ENCODE peak calls at places on chromosomes 6 and 20, in four cellular contexts. B is HL-60, P is AG04450, S is thoracic aorta. T is an unnamed sample.
A peak's percentile ranks its signal among the peaks of the same experiment; 100 is the strongest.

GRCh38 chr20:37393196-37393862 is 47.4 kb downstream of the SRC start:
- DNase-seq in B (no peak), P (no peak), S (no peak), T (no peak)

GRCh38 chr6:161740486-161740885 is 466.6 kb upstream of the AGPAT4 start:
- DNase-seq in B (no peak), P (no peak), S (no peak), T (no peak)

GRCh38 chr6:38852215-38852614 is 137.1 kb downstream of the DNAH8 start:
- DNase-seq in B (no peak), P (no peak), S (no peak), T (no peak)

GRCh38 chr6:36596359-36596758 is 2.2 kb downstream of the SRSF3 start:
- DNase-seq in B (no peak), P (no peak), S (no peak), T (no peak)

GRCh38 chr6:150269857-150270223 is 99.0 kb upstream of the IYD start:
- DNase-seq in B (no peak), P (no peak), S (no peak), T (peak; percentile 98)

GRCh38 chr6:42618686-42619085 is 54.9 kb downstream of the UBR2 start:
- DNase-seq in B (no peak), P (peak; percentile 16), S (no peak), T (peak; percentile 32)

GRCh38 chr6:34771727-34772126 is 14.4 kb downstream of the SNRPC start:
- DNase-seq in B (no peak), P (peak; percentile 44), S (no peak), T (no peak)

GRCh38 chr20:44173116-44173515 is 13.9 kb downstream of the JPH2 start:
- DNase-seq in B (no peak), P (no peak), S (no peak), T (no peak)

GRCh38 chr20:7196481-7196880 is 429.0 kb downstream of the BMP2 start:
- DNase-seq in B (no peak), P (no peak), S (no peak), T (no peak)

GRCh38 chr20:35837577-35838195 is 65.9 kb downstream of the PHF20 start:
- DNase-seq in B (no peak), P (no peak), S (no peak), T (no peak)

GRCh38 chr6:111894272-111894671 is 21.0 kb upstream of the FYN start:
- DNase-seq in B (no peak), P (no peak), S (no peak), T (no peak)

GRCh38 chr20:47360207-47360488 is 3.6 kb upstream of the ZMYND8 start:
- DNase-seq in B (peak; percentile 62), P (no peak), S (peak; percentile 40), T (peak; percentile 77)

GRCh38 chr20:6705106-6705766 is 62.2 kb upstream of the BMP2 start:
- DNase-seq in B (no peak), P (no peak), S (no peak), T (no peak)

GRCh38 chr6:16511048-16511660 is 250.1 kb downstream of the ATXN1 start:
- DNase-seq in B (no peak), P (no peak), S (no peak), T (peak; percentile 36)

GRCh38 chr6:121635355-121635754 is 199.9 kb downstream of the GJA1 start:
- DNase-seq in B (no peak), P (no peak), S (no peak), T (no peak)

GRCh38 chr6:11426571-11426970 is 111.0 kb upstream of the TMEM170B start:
- DNase-seq in B (no peak), P (no peak), S (no peak), T (no peak)

GRCh38 chr6:143405381-143406154 is 44.9 kb downstream of the ADAT2 start:
- DNase-seq in B (no peak), P (no peak), S (no peak), T (peak; percentile 52)

GRCh38 chr6:156687875-156688549 is 89.2 kb upstream of the ARID1B start:
- DNase-seq in B (no peak), P (no peak), S (no peak), T (no peak)

GRCh38 chr20:63223826-63224207 is 7.9 kb upstream of the YTHDF1 start:
- DNase-seq in B (no peak), P (no peak), S (no peak), T (no peak)

GRCh38 chr20:63225082-63225454 is 9.1 kb upstream of the YTHDF1 start:
- DNase-seq in B (no peak), P (no peak), S (no peak), T (no peak)

GRCh38 chr20:63226020-63226943 is 9.4 kb upstream of the BIRC7 start:
- DNase-seq in B (no peak), P (no peak), S (no peak), T (no peak)

GRCh38 chr20:63223121-63223825 is 7.3 kb upstream of the YTHDF1 start:
- DNase-seq in B (peak; percentile 22), P (no peak), S (no peak), T (peak; percentile 48)

DNA sequence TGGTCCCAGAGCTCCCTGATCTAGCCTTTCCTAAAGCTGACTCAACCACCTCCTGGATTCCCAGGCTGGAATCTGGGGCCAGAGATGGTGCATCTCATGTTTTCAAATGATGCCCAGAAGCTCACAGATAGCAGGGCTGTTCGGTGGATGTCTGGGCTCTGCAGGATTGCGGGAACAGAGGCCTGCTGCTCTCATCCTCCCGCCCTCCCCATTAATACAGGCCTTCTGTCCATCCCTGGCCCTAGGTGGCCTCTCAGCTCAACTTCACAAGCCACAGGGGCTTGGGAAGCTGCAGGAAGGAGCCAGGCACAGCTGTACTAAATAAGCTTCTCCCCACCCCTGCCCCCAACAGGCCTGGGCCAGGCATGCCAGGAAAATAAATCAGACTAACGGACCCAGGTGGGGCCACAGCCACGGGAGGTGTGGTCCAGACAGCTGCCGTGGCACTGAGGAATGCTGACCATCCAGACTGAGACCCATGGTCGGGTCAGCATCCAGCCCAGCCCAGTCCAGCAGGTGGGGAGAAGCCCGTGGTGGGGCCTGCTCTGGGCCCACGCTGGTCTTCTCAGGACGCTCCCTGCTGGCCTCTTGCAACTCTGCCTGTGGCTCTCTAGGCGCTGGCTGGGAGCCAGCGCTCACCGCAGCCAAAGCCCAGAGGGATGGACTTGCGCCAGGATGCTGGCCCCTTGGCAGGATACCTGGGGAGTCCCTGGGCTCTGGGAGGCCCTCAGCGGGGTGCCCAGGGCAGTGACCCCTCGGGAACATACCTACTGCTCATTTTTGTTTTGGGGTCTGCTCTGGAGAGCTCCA is 8.5 kb upstream of the YTHDF1 start:
- DNase-seq in B (no peak), P (no peak), S (no peak), T (peak; percentile 63)
- TF ChIP-seq CTCF in B (no peak), P (peak; percentile 48), S (no peak), T (peak; percentile 59)

GRCh38 chr6:151357758-151358436 is 33.5 kb downstream of the ZBTB2 start:
- DNase-seq in B (no peak), P (no peak), S (no peak), T (no peak)
- H3K27ac ChIP-seq in B (no peak overlapping the region), P (no peak overlapping the region), S (no peak overlapping the region), T (no peak overlapping the region)

DNA sequence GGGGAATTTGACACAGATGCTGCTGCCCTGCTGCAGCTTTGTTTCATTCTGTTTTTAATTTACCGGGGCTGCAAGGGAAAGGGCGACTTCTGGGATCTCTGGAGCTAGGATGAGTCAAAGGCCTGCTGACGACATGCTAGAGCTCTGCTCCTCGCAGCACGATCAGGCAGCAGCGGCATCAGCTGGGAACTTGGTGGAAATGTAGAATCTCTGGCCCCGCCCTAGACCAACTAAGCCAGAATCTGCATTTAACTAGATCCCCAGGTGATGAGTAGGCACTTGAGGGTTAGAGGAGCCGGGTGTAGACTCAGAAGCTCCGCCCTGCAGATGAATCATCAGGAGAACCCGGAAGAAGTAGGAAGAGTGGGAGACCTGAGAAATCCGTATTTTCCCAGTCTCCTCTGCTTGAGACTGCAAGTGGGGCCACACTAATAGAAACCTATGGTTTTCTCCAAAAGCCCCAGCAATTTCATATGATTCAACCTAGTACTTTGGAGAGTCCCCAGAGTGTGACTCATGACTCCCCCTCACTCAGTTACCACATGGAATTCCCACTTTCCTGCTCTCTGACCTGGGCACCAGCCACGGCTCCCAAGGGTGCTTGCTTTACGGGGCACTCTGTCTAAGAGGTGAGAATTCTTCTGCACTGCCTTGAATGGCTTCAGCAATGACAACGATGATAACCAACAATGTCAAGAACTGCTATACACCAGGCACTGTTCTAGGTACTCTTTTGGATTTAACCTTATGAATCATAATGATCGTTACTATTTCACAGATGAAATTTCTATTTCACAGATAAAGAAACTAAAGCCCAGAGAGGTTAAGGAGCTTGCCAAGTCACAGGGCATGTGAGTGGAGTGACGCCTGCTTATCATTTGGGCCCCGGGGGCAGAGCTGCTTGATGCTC is 18.1 kb downstream of the TUBB2B start:
- DNase-seq in B (no peak), P (peak; percentile 68), S (no peak), T (peak; percentile 95)
- TF ChIP-seq CTCF in B (no peak), P (no peak), S (no peak), T (peak; percentile 22)

DNA sequence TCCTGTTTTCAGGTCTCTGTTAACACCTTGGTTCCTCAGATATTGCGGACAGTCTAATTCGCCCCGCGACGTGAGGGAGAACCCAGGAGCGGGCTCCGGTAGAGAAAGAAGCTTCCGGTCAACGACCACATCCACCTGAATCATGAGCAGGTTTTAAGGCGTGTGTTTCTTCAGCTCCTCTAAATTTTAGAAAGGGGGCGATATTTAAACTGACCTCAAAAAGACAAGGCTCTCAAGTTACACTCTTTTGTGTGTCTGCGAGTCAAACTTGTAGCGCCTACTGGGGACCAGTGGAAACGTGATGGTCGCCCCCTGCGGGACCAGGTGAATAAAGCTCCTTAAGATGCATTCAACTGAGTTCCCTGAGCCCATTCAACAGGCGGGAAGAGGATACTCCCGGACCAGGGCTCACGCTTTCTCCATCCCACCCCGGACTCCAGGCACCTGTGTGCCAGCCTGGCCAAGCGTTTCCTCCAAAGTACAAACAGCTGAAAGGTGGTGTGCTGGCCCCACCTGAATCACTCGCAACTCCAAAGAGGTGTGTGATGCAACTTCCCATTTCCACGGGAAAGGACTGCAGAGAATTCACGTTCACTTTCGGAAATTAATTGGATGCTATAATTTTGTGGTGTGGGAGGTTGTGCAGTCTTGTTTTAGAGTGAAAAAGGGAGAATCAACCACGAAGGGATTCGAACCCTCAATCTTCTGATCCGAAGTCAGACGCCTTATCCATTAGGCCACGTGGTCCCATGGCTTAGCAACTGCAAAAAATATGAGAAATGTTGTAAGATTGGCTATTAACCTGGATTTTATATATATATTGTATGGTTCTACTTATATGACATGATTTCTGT is 17.0 kb downstream of the GPX5 start:
- DNase-seq in B (peak; percentile 69), P (peak; percentile 51), S (no peak), T (peak; percentile 80)
- H3K27ac ChIP-seq in B (no peak overlapping the region), P (no peak overlapping the region), S (no peak overlapping the region), T (no peak overlapping the region)

GRCh38 chr20:52056203-52057062 is 135.1 kb downstream of the ZFP64 start:
- DNase-seq in B (no peak), P (peak; percentile 74), S (no peak), T (peak; percentile 94)

GRCh38 chr20:52062452-52063209 is 128.9 kb downstream of the ZFP64 start:
- DNase-seq in B (no peak), P (no peak), S (no peak), T (no peak)

GRCh38 chr20:52064936-52065335 is 126.6 kb downstream of the ZFP64 start:
- DNase-seq in B (no peak), P (no peak), S (no peak), T (no peak)

GRCh38 chr20:52060794-52061714 is 130.5 kb downstream of the ZFP64 start:
- DNase-seq in B (no peak), P (no peak), S (no peak), T (peak; percentile 33)
- TF ChIP-seq CTCF in B (no peak), P (peak; percentile 33), S (no peak), T (peak; percentile 57)